ENCODE peak calls at places on chromosome 1, in four cellular contexts. One of them, this sample, is unnamed.

GRCh38 chr1:245877976-245878375 is 629.1 kb downstream of the SMYD3 start:
- DNase-seq in MV-4-11: no peak
- DNase-seq in AG04449: no peak
- DNase-seq in posterior vena cava: no peak
- DNase-seq in this sample: no peak

GRCh38 chr1:243179714-243180113 is 75.4 kb downstream of the CEP170 start:
- DNase-seq in MV-4-11: no peak
- DNase-seq in AG04449: no peak
- DNase-seq in posterior vena cava: no peak
- DNase-seq in this sample: no peak

GRCh38 chr1:3453891-3454810 is at the start of gene ARHGEF16:
- DNase-seq in MV-4-11: peak
- DNase-seq in AG04449: no peak
- DNase-seq in posterior vena cava: no peak
- DNase-seq in this sample: peak

GRCh38 chr1:204577794-204578478 is 61.7 kb downstream of the MDM4 start:
- DNase-seq in MV-4-11: no peak
- DNase-seq in AG04449: no peak
- DNase-seq in posterior vena cava: no peak
- DNase-seq in this sample: no peak

GRCh38 chr1:9473032-9473792 is 66.1 kb upstream of the SLC25A33 start:
- DNase-seq in MV-4-11: peak
- DNase-seq in AG04449: peak
- DNase-seq in posterior vena cava: peak
- DNase-seq in this sample: no peak

GRCh38 chr1:167999930-168000329 is 63.1 kb upstream of the MPC2 start:
- DNase-seq in MV-4-11: no peak
- DNase-seq in AG04449: no peak
- DNase-seq in posterior vena cava: no peak
- DNase-seq in this sample: no peak

GRCh38 chr1:115677172-115677542 is 35.4 kb downstream of the VANGL1 start:
- DNase-seq in MV-4-11: peak
- DNase-seq in AG04449: no peak
- DNase-seq in posterior vena cava: no peak
- DNase-seq in this sample: no peak

GRCh38 chr1:230262867-230263572 is 163.1 kb downstream of the PGBD5 start:
- DNase-seq in MV-4-11: no peak
- DNase-seq in AG04449: no peak
- DNase-seq in posterior vena cava: peak
- DNase-seq in this sample: no peak

GRCh38 chr1:116819081-116819480 is 64.9 kb downstream of the CD2 start:
- DNase-seq in MV-4-11: no peak
- DNase-seq in AG04449: no peak
- DNase-seq in posterior vena cava: no peak
- DNase-seq in this sample: no peak

GRCh38 chr1:34885405-34886247 is 26.1 kb upstream of the SMIM12 start:
- DNase-seq in MV-4-11: no peak
- DNase-seq in AG04449: no peak
- DNase-seq in posterior vena cava: no peak
- DNase-seq in this sample: no peak

GRCh38 chr1:222892137-222892763 is 77.4 kb downstream of the DISP1 start:
- DNase-seq in MV-4-11: no peak
- DNase-seq in AG04449: no peak
- DNase-seq in posterior vena cava: no peak
- DNase-seq in this sample: no peak

GRCh38 chr1:226541631-226542622 is 6.6 kb upstream of the STUM start:
- DNase-seq in MV-4-11: no peak
- DNase-seq in AG04449: no peak
- DNase-seq in posterior vena cava: no peak
- DNase-seq in this sample: no peak

GRCh38 chr1:244231572-244232315 is 180.7 kb downstream of the ZBTB18 start:
- DNase-seq in MV-4-11: peak
- DNase-seq in AG04449: no peak
- DNase-seq in posterior vena cava: no peak
- DNase-seq in this sample: no peak

GRCh38 chr1:241677171-241677570 is 25.1 kb downstream of the WDR64 start:
- DNase-seq in MV-4-11: no peak
- DNase-seq in AG04449: no peak
- DNase-seq in posterior vena cava: no peak
- DNase-seq in this sample: no peak

GRCh38 chr1:31765041-31765467 is 914 bp upstream of the ADGRB2 start:
- DNase-seq in MV-4-11: no peak
- DNase-seq in AG04449: no peak
- DNase-seq in posterior vena cava: no peak
- DNase-seq in this sample: peak